ENCODE peak calls at places on chromosomes 4 and X, in six cellular contexts. L, K, C, Y, P and A are unnamed samples.
A peak's percentile ranks its signal among the peaks of the same experiment; 100 is the strongest.

GRCh38 chr4:107468812-107469211 is 251.2 kb downstream of the PAPSS1 start:
- DNase-seq in L (no peak), C (no peak), Y (no peak), P (no peak), K (no peak), A (no peak)

GRCh38 chr4:128322986-128323385 is 35.4 kb upstream of the PGRMC2 start:
- DNase-seq in Y (no peak), L (no peak), C (no peak), K (no peak), P (peak; percentile 90), A (no peak)

GRCh38 chr4:60729194-60729593 is 470.9 kb upstream of the ADGRL3 start:
- DNase-seq in K (no peak), Y (no peak), P (no peak), L (no peak), C (no peak), A (no peak)

GRCh38 chr4:182628000-182628399 is 289.2 kb downstream of the DCTD start:
- DNase-seq in P (no peak), Y (no peak), L (no peak), K (no peak), C (no peak), A (no peak)

GRCh38 chr4:178086324-178086723 is 644.1 kb upstream of the AGA start:
- DNase-seq in L (no peak), C (no peak), Y (no peak), P (no peak), K (no peak), A (no peak)

GRCh38 chr4:184775854-184776555 is 42.1 kb upstream of the CENPU start:
- DNase-seq in P (no peak), Y (peak; percentile 69), L (no peak), K (no peak), C (no peak), A (peak; percentile 45)

GRCh38 chr4:2931765-2932560 is 31.2 kb downstream of the NOP14 start:
- DNase-seq in C (peak; percentile 47), P (no peak), L (peak; percentile 90), K (peak; percentile 81), Y (peak; percentile 83), A (peak; percentile 75)

GRCh38 chr4:6268650-6269399 is 825 bp upstream of the WFS1 start:
- DNase-seq in P (no peak), Y (no peak), C (no peak), K (peak; percentile 49), L (no peak), A (no peak)

GRCh38 chr4:98242538-98242937 is 18.6 kb upstream of the RAP1GDS1 start:
- DNase-seq in L (no peak), C (no peak), P (no peak), K (no peak), Y (no peak), A (no peak)

GRCh38 chrX:40473460-40474204 is 107.1 kb upstream of the ATP6AP2 start:
- DNase-seq in L (no peak), C (no peak), P (no peak), Y (no peak), K (no peak), A (no peak)

GRCh38 chr4:183563874-183564273 is 59.0 kb downstream of the ING2 start:
- DNase-seq in C (no peak), Y (no peak), K (no peak), P (no peak), L (no peak), A (no peak)

GRCh38 chr4:54165011-54165410 is 64.1 kb upstream of the PDGFRA start:
- DNase-seq in K (no peak), L (no peak), C (no peak), P (peak; percentile 78), Y (no peak), A (no peak)

GRCh38 chr4:153257966-153258365 is 53.7 kb downstream of the TRIM2 start:
- DNase-seq in Y (no peak), C (no peak), K (no peak), L (no peak), P (no peak), A (no peak)

GRCh38 chr4:103994059-103994458 is 274.3 kb upstream of the TACR3 start:
- DNase-seq in L (no peak), Y (no peak), K (no peak), C (no peak), P (no peak), A (no peak)

GRCh38 chr4:126269106-126269505 is 954.4 kb downstream of the FAT4 start:
- DNase-seq in P (no peak), C (no peak), K (no peak), Y (peak; percentile 68), L (no peak), A (peak; percentile 60)